ENCODE peak calls at places on chromosome 16, in nine cellular contexts. Y is hepatocyte; U is naive thymus-derived CD8-positive, alpha-beta T cell; T is GM13977; Q is AG08395; C is effector memory CD8-positive, alpha-beta T cell; D is nephron progenitor cell; S is effector memory CD4-positive, alpha-beta T cell; N is stimulated activated CD4-positive, alpha-beta T cell treated with anti-CD3 and anti-CD28 coated beads, TNF-alpha, amount 100 ng/mL, for 1 hour. W is an unnamed sample.

GRCh38 chr16:29745126-29745852 is 501 bp downstream of the C16orf54 start:
- DNase-seq in U (no peak), N (no peak), D (no peak), Q (no peak), S (peak), T (peak), Y (no peak), C (peak), W (no peak)

GRCh38 chr16:75644240-75645012 is 3.0 kb downstream of the KARS1 start:
- DNase-seq in N (no peak), U (no peak), D (no peak), T (no peak), Q (no peak), C (no peak), Y (no peak), S (no peak), W (no peak)

GRCh38 chr16:66459878-66460277 is 32.8 kb downstream of the BEAN1 start:
- DNase-seq in T (no peak), C (no peak), N (no peak), Y (no peak), D (peak), S (no peak), U (no peak), Q (peak), W (no peak)

GRCh38 chr16:67415872-67416793 is at the start of gene ZDHHC1:
- DNase-seq in S (peak), U (peak), Q (peak), C (peak), T (peak), Y (peak), N (no peak), D (peak), W (peak)

GRCh38 chr16:79980650-79981521 is 380.3 kb upstream of the MAF start:
- DNase-seq in Q (no peak), Y (no peak), N (no peak), U (no peak), S (no peak), D (no peak), T (no peak), C (no peak), W (no peak)

GRCh38 chr16:27556471-27556870 is 6.5 kb downstream of the KATNIP start:
- DNase-seq in N (no peak), S (no peak), U (no peak), T (no peak), C (no peak), D (no peak), Y (no peak), Q (no peak), W (no peak)

GRCh38 chr16:680967-681745 is 946 bp downstream of the STUB1 start:
- DNase-seq in D (no peak), Q (no peak), N (no peak), U (no peak), T (no peak), C (no peak), Y (peak), S (no peak), W (no peak)

GRCh38 chr16:22099256-22099975 is 7.1 kb downstream of the VWA3A start:
- DNase-seq in Y (no peak), U (no peak), T (no peak), D (no peak), C (no peak), S (no peak), Q (no peak), N (no peak), W (no peak)

GRCh38 chr16:3879258-3879886 is 1.1 kb downstream of the CREBBP start:
- DNase-seq in S (no peak), U (no peak), N (no peak), Y (peak), T (peak), D (peak), Q (no peak), C (peak), W (peak)

GRCh38 chr16:79651363-79651762 is 50.8 kb upstream of the MAF start:
- DNase-seq in Q (peak), S (no peak), U (no peak), D (no peak), N (no peak), T (no peak), Y (peak), C (no peak), W (peak)

GRCh38 chr16:51062039-51062438 is 89.0 kb downstream of the SALL1 start:
- DNase-seq in N (no peak), Y (no peak), D (no peak), U (no peak), T (no peak), C (no peak), S (no peak), Q (no peak), W (no peak)

GRCh38 chr16:31221357-31222160 is 4.6 kb upstream of the PYDC1 start:
- DNase-seq in C (no peak), N (no peak), Q (no peak), U (no peak), S (no peak), T (peak), D (no peak), Y (no peak), W (no peak)

GRCh38 chr16:82735176-82735575 is 108.4 kb downstream of the CDH13 start:
- DNase-seq in S (no peak), T (no peak), N (no peak), C (no peak), Q (no peak), U (no peak), Y (no peak), D (no peak), W (no peak)

GRCh38 chr16:55091871-55092230 is 161.2 kb downstream of the IRX5 start:
- DNase-seq in C (no peak), D (no peak), U (no peak), S (no peak), Q (no peak), T (no peak), Y (no peak), N (no peak), W (no peak)

GRCh38 chr16:85998868-85999729 is 100.1 kb downstream of the IRF8 start:
- DNase-seq in C (no peak), N (no peak), S (no peak), Y (no peak), Q (no peak), D (no peak), T (no peak), U (no peak), W (no peak)

GRCh38 chr16:88938119-88938932 is 38.7 kb downstream of the CBFA2T3 start:
- DNase-seq in Y (no peak), D (no peak), Q (no peak), C (no peak), S (no peak), N (no peak), U (no peak), T (no peak), W (no peak)

GRCh38 chr16:81707411-81708321 is 71.4 kb upstream of the PLCG2 start:
- DNase-seq in U (no peak), S (no peak), T (no peak), Q (peak), D (no peak), Y (no peak), N (no peak), C (no peak), W (no peak)

GRCh38 chr16:84979516-84979915 is 31.8 kb downstream of the ZDHHC7 start:
- DNase-seq in Q (no peak), C (no peak), T (no peak), U (no peak), S (no peak), D (no peak), Y (no peak), N (no peak), W (no peak)

GRCh38 chr16:88770459-88771293 is 14.3 kb downstream of the PIEZO1 start:
- DNase-seq in Y (peak), S (no peak), U (peak), N (no peak), D (peak), Q (peak), T (no peak), C (peak), W (no peak)

GRCh38 chr16:11076259-11077018 is 132.1 kb downstream of the CLEC16A start:
- DNase-seq in C (no peak), U (no peak), Y (no peak), S (no peak), N (no peak), D (peak), T (peak), Q (no peak), W (no peak)

GRCh38 chr16:31274831-31275816 is 15.3 kb downstream of the ITGAM start:
- DNase-seq in T (no peak), Y (no peak), D (no peak), Q (no peak), U (no peak), C (no peak), S (no peak), N (no peak), W (no peak)

GRCh38 chr16:2278272-2278608 is 10.3 kb upstream of the RNPS1 start:
- DNase-seq in C (no peak), S (no peak), Y (no peak), U (no peak), D (no peak), Q (no peak), T (no peak), N (no peak), W (no peak)

GRCh38 chr16:27827765-27828164 is 235.7 kb downstream of the GSG1L start:
- DNase-seq in N (no peak), U (no peak), Y (no peak), C (no peak), D (no peak), T (no peak), Q (no peak), S (no peak), W (no peak)

GRCh38 chr16:68642436-68643064 is 2.6 kb upstream of the CDH3 start:
- DNase-seq in Q (no peak), D (peak), S (no peak), Y (peak), N (no peak), C (no peak), T (no peak), U (no peak), W (no peak)

GRCh38 chr16:8712589-8713361 is 38.4 kb downstream of the ABAT start:
- DNase-seq in N (no peak), D (peak), Q (no peak), C (no peak), Y (peak), T (no peak), S (no peak), U (no peak), W (no peak)

GRCh38 chr16:79326549-79326948 is 274.0 kb downstream of the MAF start:
- DNase-seq in D (no peak), N (no peak), Y (no peak), S (no peak), Q (no peak), U (no peak), C (no peak), T (no peak), W (no peak)

GRCh38 chr16:24989417-24989978 is 25.7 kb downstream of the ARHGAP17 start:
- DNase-seq in U (no peak), T (no peak), D (no peak), Y (no peak), N (no peak), S (no peak), Q (no peak), C (no peak), W (no peak)

GRCh38 chr16:3235856-3236669 is 1.1 kb upstream of the ZNF200 start:
- DNase-seq in Q (no peak), N (peak), U (peak), T (no peak), Y (peak), D (peak), S (peak), C (peak), W (no peak)

GRCh38 chr16:14202697-14203096 is 131.6 kb downstream of the MRTFB start:
- DNase-seq in T (no peak), S (no peak), C (no peak), D (no peak), U (no peak), N (no peak), Q (peak), Y (peak), W (no peak)

GRCh38 chr16:17403859-17404545 is 66.8 kb downstream of the XYLT1 start:
- DNase-seq in Y (no peak), S (no peak), N (no peak), T (no peak), U (no peak), D (no peak), C (no peak), Q (no peak), W (no peak)

GRCh38 chr16:5056347-5056746 is 9.4 kb downstream of the C16orf89 start:
- DNase-seq in S (no peak), U (peak), T (no peak), N (no peak), D (peak), Y (peak), Q (peak), C (peak), W (no peak)

GRCh38 chr16:4105848-4106247 is 10.4 kb downstream of the ADCY9 start:
- DNase-seq in U (no peak), C (no peak), Y (no peak), T (no peak), N (no peak), S (no peak), D (no peak), Q (no peak), W (no peak)

GRCh38 chr16:4179020-4179419 is 62.8 kb upstream of the ADCY9 start:
- DNase-seq in N (no peak), U (no peak), Q (peak), T (no peak), D (no peak), Y (peak), C (no peak), S (no peak), W (peak)

GRCh38 chr16:229731-230281 is 557 bp upstream of the LUC7L start:
- DNase-seq in Q (no peak), N (no peak), U (no peak), D (no peak), Y (no peak), C (no peak), S (no peak), T (no peak), W (no peak)

GRCh38 chr16:7888421-7888820 is 555.8 kb downstream of the RBFOX1 start:
- DNase-seq in Y (no peak), T (no peak), S (no peak), U (no peak), C (no peak), Q (no peak), D (peak), N (no peak), W (no peak)

GRCh38 chr16:69187387-69187890 is 475 bp downstream of the SNTB2 start:
- DNase-seq in C (peak), U (peak), N (no peak), Y (peak), S (peak), T (peak), D (peak), Q (peak), W (peak)

W was measured in tibial artery.